ENCODE peak calls at places on chromosomes 16 and 17, in four cellular contexts. E is fibroblast of pulmonary artery, G is AG04449, I is endodermal cell. Q is an unnamed sample.

GRCh38 chr16:77406680-77407079 is 28.2 kb downstream of the ADAMTS18 start:
- DNase-seq in E (no peak), G (no peak), I (no peak), Q (no peak)

GRCh38 chr17:47698749-47699535 is 5.0 kb downstream of the TBKBP1 start:
- DNase-seq in E (peak; percentile 57), G (no peak), I (peak; percentile 97), Q (no peak)

GRCh38 chr16:10188236-10188635 is 6.0 kb upstream of the GRIN2A start:
- DNase-seq in E (no peak), G (no peak), I (peak; percentile 7), Q (no peak)

GRCh38 chr17:17149520-17150449 is 56.3 kb downstream of the PLD6 start:
- DNase-seq in E (no peak), G (no peak), I (no peak), Q (no peak)

GRCh38 chr17:4550534-4551039 is 4.6 kb downstream of the MYBBP1A start:
- DNase-seq in E (no peak), G (no peak), I (peak; percentile 47), Q (no peak)

GRCh38 chr17:499836-500543 is 147.4 kb upstream of the RPH3AL start:
- DNase-seq in E (no peak), G (no peak), I (no peak), Q (no peak)

GRCh38 chr17:57011482-57012015 is 33.6 kb downstream of the SCPEP1 start:
- DNase-seq in E (no peak), G (no peak), I (peak; percentile 51), Q (no peak)

GRCh38 chr16:3256146-3256875 is at the start of gene MEFV:
- DNase-seq in E (peak; percentile 62), G (no peak), I (no peak), Q (no peak)

GRCh38 chr17:35612924-35613521 is 25.9 kb downstream of the AP2B1 start:
- DNase-seq in E (peak; percentile 78), G (peak; percentile 4), I (peak; percentile 82), Q (no peak)

GRCh38 chr16:71383054-71383773 is 24.7 kb downstream of the CALB2 start:
- DNase-seq in E (peak; percentile 2), G (no peak), I (peak; percentile 64), Q (peak; percentile 13)

GRCh38 chr17:77889866-77890760 is 68.4 kb upstream of the TNRC6C start:
- DNase-seq in E (no peak), G (no peak), I (no peak), Q (no peak)

GRCh38 chr17:15311996-15312395 is 29.4 kb downstream of the TEKT3 start:
- DNase-seq in E (no peak), G (no peak), I (no peak), Q (no peak)

GRCh38 chr17:29409963-29410362 is 19.8 kb downstream of the TAOK1 start:
- DNase-seq in E (no peak), G (no peak), I (no peak), Q (no peak)

GRCh38 chr16:77961811-77962210 is 60.5 kb upstream of the CLEC3A start:
- DNase-seq in E (no peak), G (peak; percentile 10), I (no peak), Q (no peak)

GRCh38 chr16:51763072-51763658 is 612.1 kb upstream of the SALL1 start:
- DNase-seq in E (no peak), G (no peak), I (peak; percentile 80), Q (no peak)

GRCh38 chr16:75837264-75837663 is 111.0 kb upstream of the CPHXL start:
- DNase-seq in E (no peak), G (no peak), I (no peak), Q (no peak)

GRCh38 chr16:47947741-47948140 is 208.1 kb downstream of the ABCC12 start:
- DNase-seq in E (no peak), G (no peak), I (peak; percentile 30), Q (no peak)

GRCh38 chr16:25260416-25260815 is 2.8 kb upstream of the ZKSCAN2 start:
- DNase-seq in E (no peak), G (no peak), I (no peak), Q (no peak)

GRCh38 chr17:69581061-69581955 is 166.8 kb downstream of the MAP2K6 start:
- DNase-seq in E (no peak), G (no peak), I (no peak), Q (no peak)

GRCh38 chr16:9860876-9861275 is 321.4 kb downstream of the GRIN2A start:
- DNase-seq in E (peak; percentile 8), G (no peak), I (no peak), Q (no peak)

GRCh38 chr17:12789976-12790805 is 893 bp downstream of the ARHGAP44 start:
- DNase-seq in E (no peak), G (no peak), I (peak; percentile 90), Q (no peak)

GRCh38 chr17:17041018-17041521 is 1.2 kb upstream of the MPRIP start:
- DNase-seq in E (no peak), G (no peak), I (peak; percentile 70), Q (peak; percentile 56)

GRCh38 chr16:75224683-75225082 is 5.9 kb downstream of the CTRB1 start:
- DNase-seq in E (no peak), G (no peak), I (no peak), Q (no peak)

GRCh38 chr16:56401482-56401881 is 23.9 kb downstream of the AMFR start:
- DNase-seq in E (no peak), G (no peak), I (peak; percentile 75), Q (no peak)
- TF ChIP-seq CTCF in E (peak; percentile 27), G (peak; percentile 6), I (peak; percentile 66), Q (peak; percentile 51)

GRCh38 chr17:40914456-40914855 is 23.0 kb downstream of the KRT23 start:
- DNase-seq in E (no peak), G (no peak), I (no peak), Q (no peak)

GRCh38 chr17:40916366-40916765 is 21.1 kb downstream of the KRT23 start:
- DNase-seq in E (no peak), G (no peak), I (no peak), Q (no peak)

GRCh38 chr17:40912506-40913220 is 24.8 kb downstream of the KRT23 start:
- DNase-seq in E (no peak), G (no peak), I (no peak), Q (no peak)

GRCh38 chr17:40915199-40915661 is 22.2 kb downstream of the KRT23 start:
- DNase-seq in E (peak; percentile 89), G (peak; percentile 94), I (no peak), Q (peak; percentile 100)

DNA sequence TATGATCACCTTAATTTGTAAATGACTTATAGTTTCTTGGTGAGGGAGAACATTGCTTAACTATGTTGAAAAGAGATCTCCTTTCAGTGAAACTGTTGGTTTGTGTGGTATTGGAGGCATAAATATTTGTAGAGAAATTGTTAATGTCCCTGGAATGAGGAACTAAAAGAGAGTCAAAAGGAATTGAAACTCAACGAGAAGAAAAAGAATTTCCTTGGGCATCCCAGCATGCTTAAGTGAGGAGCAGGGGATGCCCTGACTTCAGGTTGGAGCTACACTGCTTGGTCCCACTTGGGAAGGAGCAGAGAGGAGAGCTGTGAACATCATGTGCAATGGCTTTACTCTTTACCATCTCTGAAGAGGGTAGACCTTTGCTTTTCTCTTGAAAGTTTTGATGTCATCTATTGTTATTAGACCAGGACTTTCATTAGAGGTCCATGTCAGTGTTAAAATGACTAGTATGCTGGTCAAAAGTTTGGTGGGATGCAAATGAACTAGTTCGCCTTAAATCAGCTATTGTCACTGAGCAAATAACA is 21.7 kb downstream of the KRT23 start:
- DNase-seq in E (peak; percentile 21), G (peak; percentile 37), I (no peak), Q (peak; percentile 71)
- H3K4me3 ChIP-seq in E (no peak overlapping the region), G (no peak overlapping the region), I (no peak overlapping the region), Q (no peak overlapping the region)

GRCh38 chr17:7651959-7652658 is 1.4 kb downstream of the ATP1B2 start:
- DNase-seq in E (no peak), G (no peak), I (peak; percentile 82), Q (no peak)

GRCh38 chr17:7655541-7655840 is 4.8 kb downstream of the ATP1B2 start:
- DNase-seq in E (no peak), G (no peak), I (no peak), Q (no peak)

GRCh38 chr17:7654832-7655540 is 4.3 kb downstream of the ATP1B2 start:
- DNase-seq in E (peak; percentile 39), G (no peak), I (no peak), Q (no peak)

GRCh38 chr17:7652659-7653343 is 2.1 kb downstream of the ATP1B2 start:
- DNase-seq in E (no peak), G (no peak), I (no peak), Q (no peak)

DNA sequence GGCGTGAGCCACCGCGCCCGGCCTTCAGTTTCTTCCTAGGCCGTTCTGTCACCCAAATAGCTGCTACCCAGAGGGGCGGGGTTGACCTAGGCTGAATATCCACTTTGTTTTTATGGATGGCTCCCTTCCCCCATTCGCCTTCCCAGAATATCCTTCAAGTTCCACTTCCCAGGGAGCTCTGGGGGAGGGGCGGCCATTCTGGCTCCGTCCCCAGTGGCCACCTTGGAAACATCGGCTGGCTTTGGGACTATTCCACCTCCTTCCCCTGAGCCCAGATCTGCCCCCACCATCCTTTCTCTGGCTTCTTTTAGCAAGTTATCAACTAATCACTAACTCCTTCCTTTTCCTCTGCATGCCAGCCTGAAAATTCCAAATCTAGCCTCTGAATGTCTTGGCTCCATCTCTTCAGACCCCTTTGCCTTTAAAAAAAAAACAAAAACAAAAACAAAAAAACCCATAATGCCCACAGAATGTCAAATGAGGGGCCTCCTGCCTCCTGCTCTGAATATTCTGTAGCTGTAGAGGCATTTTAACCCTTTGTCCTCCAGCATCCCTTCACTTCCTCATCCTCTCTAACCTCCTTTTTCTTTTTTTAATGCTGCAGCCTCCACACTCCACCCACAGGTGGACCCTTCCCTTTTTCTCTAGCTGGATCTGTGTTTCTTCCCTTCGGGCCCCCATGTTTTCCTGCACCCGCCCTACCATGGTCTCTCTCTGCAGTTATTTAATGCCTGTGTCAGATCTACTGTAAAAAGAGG is 6.4 kb downstream of the ATP1B2 start:
- DNase-seq in E (peak; percentile 18), G (no peak), I (peak; percentile 98), Q (no peak)
- TF ChIP-seq CTCF in E (no peak), G (no peak), I (peak; percentile 51), Q (no peak)

GRCh38 chr16:90078594-90078895 is 1.4 kb upstream of the PRDM7 start:
- DNase-seq in E (no peak), G (no peak), I (no peak), Q (no peak)

GRCh38 chr16:90083139-90083538 is 6.0 kb upstream of the PRDM7 start:
- DNase-seq in E (no peak), G (no peak), I (no peak), Q (no peak)

GRCh38 chr16:90084215-90084614 is 7.1 kb upstream of the PRDM7 start:
- DNase-seq in E (no peak), G (no peak), I (no peak), Q (no peak)

GRCh38 chr16:90077757-90078593 is 844 bp upstream of the PRDM7 start:
- DNase-seq in E (peak; percentile 46), G (no peak), I (peak; percentile 60), Q (no peak)

GRCh38 chr16:90081606-90081970 is 4.5 kb upstream of the PRDM7 start:
- DNase-seq in E (no peak), G (no peak), I (no peak), Q (no peak)
- H3K4me3 ChIP-seq in E (no peak overlapping the region), G (no peak overlapping the region), I (no peak overlapping the region), Q (no peak overlapping the region)